ENCODE peak calls at places on chromosomes 7 and 10, in seven cellular contexts. W, L, J, X, G, F and D are unnamed samples.

GRCh38 chr10:101495324-101495925 is 92.6 kb downstream of the POLL start:
- DNase-seq in W (no peak), L (peak), J (no peak), X (peak), G (no peak), F (no peak), D (no peak)

GRCh38 chr7:29988391-29989256 is 977 bp downstream of the SCRN1 start:
- DNase-seq in W (peak), L (peak), J (peak), X (peak), G (peak), F (peak), D (peak)

GRCh38 chr10:36163827-36164226 is 521.7 kb upstream of the FZD8 start:
- DNase-seq in W (no peak), L (no peak), J (no peak), X (no peak), G (no peak), F (no peak), D (no peak)

GRCh38 chr7:114879554-114879953 is 42.3 kb upstream of the MDFIC start:
- DNase-seq in W (peak), L (no peak), J (no peak), X (peak), G (no peak), F (no peak), D (no peak)

GRCh38 chr7:46603780-46604725 is 683.0 kb upstream of the IGFBP3 start:
- DNase-seq in W (peak), L (no peak), J (peak), X (peak), G (no peak), F (no peak), D (no peak)

GRCh38 chr7:139844779-139845442 is 15.8 kb downstream of the TBXAS1 start:
- DNase-seq in W (no peak), L (no peak), J (no peak), X (no peak), G (no peak), F (no peak), D (no peak)

GRCh38 chr7:47581442-47581820 is 480 bp downstream of the TNS3 start:
- DNase-seq in W (no peak), L (peak), J (peak), X (no peak), G (no peak), F (no peak), D (no peak)

GRCh38 chr7:101113860-101114259 is 13.0 kb upstream of the SERPINE1 start:
- DNase-seq in W (no peak), L (no peak), J (no peak), X (no peak), G (no peak), F (no peak), D (no peak)

GRCh38 chr7:129952164-129952652 is 552 bp downstream of the UBE2H start:
- DNase-seq in W (peak), L (peak), J (peak), X (peak), G (peak), F (peak), D (peak)

GRCh38 chr7:39686261-39686924 is 63.0 kb downstream of the RALA start:
- DNase-seq in W (peak), L (no peak), J (no peak), X (peak), G (no peak), F (no peak), D (no peak)

GRCh38 chr7:131859162-131859821 is 302.9 kb upstream of the PODXL start:
- DNase-seq in W (peak), L (peak), J (peak), X (peak), G (peak), F (peak), D (peak)

GRCh38 chr10:71725998-71726672 is 6.6 kb upstream of the C10orf105 start:
- DNase-seq in W (no peak), L (peak), J (peak), X (peak), G (peak), F (no peak), D (no peak)

GRCh38 chr7:76333388-76334101 is 25.2 kb downstream of the YWHAG start:
- DNase-seq in W (no peak), L (no peak), J (no peak), X (no peak), G (no peak), F (no peak), D (no peak)

GRCh38 chr10:76640765-76641164 is 996.8 kb downstream of the KCNMA1 start:
- DNase-seq in W (no peak), L (no peak), J (no peak), X (no peak), G (no peak), F (no peak), D (no peak)